ENCODE peak calls at places on chromosomes 12 and 14, in five cellular contexts. One of them, this sample, is unnamed.

GRCh38 chr14:97930191-97930590 is 1133.0 kb downstream of the VRK1 start:
- DNase-seq in lower leg skin: no peak
- DNase-seq in tibial nerve: no peak
- DNase-seq in uterus: no peak
- DNase-seq in heart left ventricle: no peak
- DNase-seq in this sample: no peak

GRCh38 chr12:123267991-123268843 is 3.4 kb downstream of the CDK2AP1 start:
- DNase-seq in heart left ventricle: peak; percentile 55
- DNase-seq in uterus: no peak
- DNase-seq in tibial nerve: no peak
- DNase-seq in lower leg skin: no peak
- DNase-seq in this sample: no peak

GRCh38 chr12:48291511-48291910 is 59.2 kb downstream of the ZNF641 start:
- DNase-seq in lower leg skin: no peak
- DNase-seq in heart left ventricle: no peak
- DNase-seq in tibial nerve: no peak
- DNase-seq in uterus: no peak
- DNase-seq in this sample: no peak

GRCh38 chr14:59918824-59919581 is 941 bp upstream of the LRRC9 start:
- DNase-seq in lower leg skin: no peak
- DNase-seq in uterus: no peak
- DNase-seq in tibial nerve: no peak
- DNase-seq in heart left ventricle: peak; percentile 26
- DNase-seq in this sample: no peak

GRCh38 chr14:43123544-43123943 is 1383.5 kb downstream of the FSCB start:
- DNase-seq in uterus: no peak
- DNase-seq in tibial nerve: no peak
- DNase-seq in heart left ventricle: no peak
- DNase-seq in lower leg skin: no peak
- DNase-seq in this sample: no peak

GRCh38 chr14:61598980-61599379 is 96.3 kb upstream of the HIF1A start:
- DNase-seq in lower leg skin: no peak
- DNase-seq in heart left ventricle: no peak
- DNase-seq in uterus: no peak
- DNase-seq in tibial nerve: no peak
- DNase-seq in this sample: no peak

GRCh38 chr14:104976198-104977007 is 1.8 kb downstream of the AHNAK2 start:
- DNase-seq in tibial nerve: peak; percentile 71
- DNase-seq in heart left ventricle: peak; percentile 86
- DNase-seq in uterus: peak; percentile 78
- DNase-seq in lower leg skin: peak; percentile 97
- DNase-seq in this sample: peak; percentile 77

GRCh38 chr12:4119157-4119761 is 154.3 kb upstream of the CCND2 start:
- DNase-seq in tibial nerve: no peak
- DNase-seq in lower leg skin: peak; percentile 20
- DNase-seq in heart left ventricle: no peak
- DNase-seq in uterus: no peak
- DNase-seq in this sample: no peak

GRCh38 chr14:44170099-44170498 is 337.0 kb downstream of the FSCB start:
- DNase-seq in lower leg skin: no peak
- DNase-seq in uterus: no peak
- DNase-seq in tibial nerve: no peak
- DNase-seq in heart left ventricle: no peak
- DNase-seq in this sample: no peak

GRCh38 chr12:118052324-118053070 is 8.5 kb downstream of the WSB2 start:
- DNase-seq in lower leg skin: peak; percentile 91
- DNase-seq in tibial nerve: peak; percentile 83
- DNase-seq in heart left ventricle: peak; percentile 89
- DNase-seq in uterus: peak; percentile 60
- DNase-seq in this sample: peak; percentile 63

GRCh38 chr14:81694419-81694818 is 160.8 kb upstream of the SEL1L start:
- DNase-seq in uterus: no peak
- DNase-seq in lower leg skin: no peak
- DNase-seq in heart left ventricle: no peak
- DNase-seq in tibial nerve: no peak
- DNase-seq in this sample: no peak

GRCh38 chr12:68483592-68484373 is 126.9 kb upstream of the RAP1B start:
- DNase-seq in uterus: no peak
- DNase-seq in lower leg skin: no peak
- DNase-seq in heart left ventricle: no peak
- DNase-seq in tibial nerve: no peak
- DNase-seq in this sample: no peak

GRCh38 chr12:80356092-80356491 is 87.9 kb upstream of the PTPRQ start:
- DNase-seq in heart left ventricle: no peak
- DNase-seq in lower leg skin: no peak
- DNase-seq in tibial nerve: no peak
- DNase-seq in uterus: no peak
- DNase-seq in this sample: no peak

GRCh38 chr12:28114488-28114887 is 75.8 kb upstream of the CCDC91 start:
- DNase-seq in heart left ventricle: no peak
- DNase-seq in uterus: no peak
- DNase-seq in tibial nerve: no peak
- DNase-seq in lower leg skin: no peak
- DNase-seq in this sample: no peak

GRCh38 chr14:103378042-103378854 is 7.0 kb upstream of the MARK3 start:
- DNase-seq in heart left ventricle: no peak
- DNase-seq in lower leg skin: no peak
- DNase-seq in uterus: no peak
- DNase-seq in tibial nerve: no peak
- DNase-seq in this sample: no peak

GRCh38 chr12:11668611-11669010 is 19.1 kb downstream of the ETV6 start:
- DNase-seq in heart left ventricle: no peak
- DNase-seq in uterus: no peak
- DNase-seq in tibial nerve: no peak
- DNase-seq in lower leg skin: no peak
- DNase-seq in this sample: no peak

GRCh38 chr14:70726651-70727375 is 82.5 kb downstream of the MAP3K9 start:
- DNase-seq in tibial nerve: no peak
- DNase-seq in lower leg skin: no peak
- DNase-seq in heart left ventricle: no peak
- DNase-seq in uterus: no peak
- DNase-seq in this sample: no peak

GRCh38 chr14:52048641-52049204 is 20.1 kb downstream of the NID2 start:
- DNase-seq in lower leg skin: no peak
- DNase-seq in heart left ventricle: peak; percentile 46
- DNase-seq in tibial nerve: peak; percentile 30
- DNase-seq in uterus: no peak
- DNase-seq in this sample: no peak

GRCh38 chr12:113515082-113515856 is 43.6 kb upstream of the LHX5 start:
- DNase-seq in heart left ventricle: no peak
- DNase-seq in lower leg skin: no peak
- DNase-seq in uterus: no peak
- DNase-seq in tibial nerve: no peak
- DNase-seq in this sample: no peak

GRCh38 chr12:13004368-13004767 is 4.3 kb upstream of the HEBP1 start:
- DNase-seq in heart left ventricle: no peak
- DNase-seq in lower leg skin: no peak
- DNase-seq in uterus: no peak
- DNase-seq in tibial nerve: no peak
- DNase-seq in this sample: no peak

GRCh38 chr12:96212456-96213375 is 18.5 kb downstream of the ELK3 start:
- DNase-seq in heart left ventricle: no peak
- DNase-seq in lower leg skin: peak; percentile 25
- DNase-seq in tibial nerve: no peak
- DNase-seq in uterus: peak; percentile 14
- DNase-seq in this sample: no peak

GRCh38 chr14:85190251-85190650 is 339.7 kb upstream of the FLRT2 start:
- DNase-seq in uterus: no peak
- DNase-seq in lower leg skin: no peak
- DNase-seq in tibial nerve: no peak
- DNase-seq in heart left ventricle: no peak
- DNase-seq in this sample: no peak

GRCh38 chr14:85191986-85192385 is 338.0 kb upstream of the FLRT2 start:
- DNase-seq in tibial nerve: no peak
- DNase-seq in uterus: no peak
- DNase-seq in heart left ventricle: no peak
- DNase-seq in lower leg skin: no peak
- DNase-seq in this sample: no peak

GRCh38 chr14:85197976-85198375 is 332.0 kb upstream of the FLRT2 start:
- DNase-seq in uterus: no peak
- DNase-seq in lower leg skin: no peak
- DNase-seq in heart left ventricle: no peak
- DNase-seq in tibial nerve: no peak
- DNase-seq in this sample: no peak

DNA sequence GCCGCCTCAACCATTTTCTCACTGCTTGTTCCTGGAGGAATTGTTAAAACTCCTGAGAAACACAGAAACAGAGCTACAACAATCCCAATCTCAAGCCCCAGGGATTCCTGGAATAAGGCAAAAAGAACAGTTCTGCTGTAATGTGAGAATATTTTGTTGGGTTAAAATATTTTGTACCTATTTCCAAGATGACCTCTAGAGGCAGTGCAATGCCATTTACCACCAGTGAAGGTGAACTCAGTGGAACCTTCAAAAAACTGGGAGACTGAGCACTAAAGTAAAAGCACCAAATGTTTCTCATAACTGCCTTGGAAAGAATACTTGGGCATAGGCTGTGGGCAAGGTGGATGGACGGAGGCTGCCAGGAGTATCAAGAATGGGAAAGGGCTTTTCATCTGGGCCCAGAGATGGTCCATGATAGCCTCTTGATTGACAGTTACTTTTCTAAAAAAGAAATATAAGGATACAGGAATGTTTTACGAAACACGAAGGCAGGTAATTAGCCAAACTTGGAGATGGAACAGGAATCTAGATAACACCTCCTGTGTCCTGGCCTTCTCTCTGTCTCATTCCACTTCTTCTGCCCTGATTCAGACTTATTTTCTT is 334.0 kb upstream of the FLRT2 start:
- DNase-seq in heart left ventricle: no peak
- DNase-seq in lower leg skin: no peak
- DNase-seq in tibial nerve: no peak
- DNase-seq in uterus: no peak
- DNase-seq in this sample: no peak
- TF ChIP-seq CTCF in heart left ventricle: peak; percentile 29
- TF ChIP-seq CTCF in lower leg skin: no peak
- TF ChIP-seq CTCF in tibial nerve: peak; percentile 26
- TF ChIP-seq CTCF in uterus: peak; percentile 16
- TF ChIP-seq CTCF in this sample: no peak

GRCh38 chr14:95235767-95236166 is 78.4 kb upstream of the DICER1 start:
- DNase-seq in uterus: no peak
- DNase-seq in tibial nerve: no peak
- DNase-seq in lower leg skin: no peak
- DNase-seq in heart left ventricle: no peak
- DNase-seq in this sample: no peak

GRCh38 chr14:95237956-95238355 is 80.6 kb upstream of the DICER1 start:
- DNase-seq in heart left ventricle: peak; percentile 40
- DNase-seq in tibial nerve: peak; percentile 41
- DNase-seq in lower leg skin: no peak
- DNase-seq in uterus: no peak
- DNase-seq in this sample: no peak

GRCh38 chr14:95236221-95236620 is 78.9 kb upstream of the DICER1 start:
- DNase-seq in tibial nerve: no peak
- DNase-seq in uterus: no peak
- DNase-seq in lower leg skin: no peak
- DNase-seq in heart left ventricle: no peak
- DNase-seq in this sample: no peak

GRCh38 chr14:95238674-95239313 is 80.9 kb downstream of the CLMN start:
- DNase-seq in heart left ventricle: no peak
- DNase-seq in lower leg skin: no peak
- DNase-seq in uterus: no peak
- DNase-seq in tibial nerve: no peak
- DNase-seq in this sample: no peak

DNA sequence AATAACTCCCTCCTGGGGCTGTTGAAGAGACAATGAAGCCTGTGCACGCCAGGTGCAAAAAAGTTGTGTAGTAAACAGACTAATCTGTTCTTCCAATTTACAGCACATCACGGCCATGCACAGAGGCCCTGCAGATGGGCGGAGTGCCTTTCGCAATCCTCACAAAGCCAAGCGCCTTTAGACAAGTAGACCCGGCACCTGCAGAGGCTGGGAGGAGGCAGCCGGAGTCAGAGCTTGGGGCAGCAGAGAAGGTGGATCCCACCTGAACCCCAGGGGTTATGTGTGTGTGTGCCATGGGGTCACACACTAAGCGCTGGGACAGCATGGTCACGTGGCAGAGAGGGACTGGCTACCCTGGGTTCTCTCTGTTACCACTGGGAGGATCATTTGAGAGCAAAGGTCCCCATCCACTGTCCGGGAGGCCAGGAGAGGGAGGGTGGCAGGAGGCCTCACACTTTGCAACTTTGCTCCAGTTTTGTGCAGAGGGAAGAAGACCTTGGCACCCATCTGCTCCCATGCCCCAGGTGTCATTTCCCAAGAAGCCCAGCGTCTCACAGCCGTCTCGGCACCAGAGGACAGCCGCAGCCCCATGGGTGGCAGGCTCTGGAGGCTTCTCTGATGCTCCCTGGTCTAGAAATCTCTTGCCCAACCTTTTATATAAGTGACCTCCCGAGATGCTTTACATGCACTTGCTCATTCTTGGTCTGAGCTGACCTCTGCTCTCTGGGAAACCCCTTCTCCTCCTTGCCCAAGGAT is 80.0 kb upstream of the DICER1 start:
- DNase-seq in lower leg skin: no peak
- DNase-seq in uterus: no peak
- DNase-seq in tibial nerve: peak; percentile 61
- DNase-seq in heart left ventricle: no peak
- DNase-seq in this sample: no peak
- TF ChIP-seq POLR2A in lower leg skin: no peak
- TF ChIP-seq POLR2A in uterus: no peak
- TF ChIP-seq POLR2A in tibial nerve: no peak
- TF ChIP-seq POLR2A in heart left ventricle: no peak
- TF ChIP-seq POLR2A in this sample: no peak

GRCh38 chr14:20989787-20990600 is at the start of gene METTL17:
- DNase-seq in tibial nerve: peak; percentile 84
- DNase-seq in uterus: peak; percentile 95
- DNase-seq in lower leg skin: peak; percentile 98
- DNase-seq in heart left ventricle: peak; percentile 94
- DNase-seq in this sample: peak; percentile 93
- TF ChIP-seq CTCF in tibial nerve: peak; percentile 50
- TF ChIP-seq CTCF in uterus: no peak
- TF ChIP-seq CTCF in lower leg skin: no peak
- TF ChIP-seq CTCF in heart left ventricle: no peak
- TF ChIP-seq CTCF in this sample: peak; percentile 19

DNA sequence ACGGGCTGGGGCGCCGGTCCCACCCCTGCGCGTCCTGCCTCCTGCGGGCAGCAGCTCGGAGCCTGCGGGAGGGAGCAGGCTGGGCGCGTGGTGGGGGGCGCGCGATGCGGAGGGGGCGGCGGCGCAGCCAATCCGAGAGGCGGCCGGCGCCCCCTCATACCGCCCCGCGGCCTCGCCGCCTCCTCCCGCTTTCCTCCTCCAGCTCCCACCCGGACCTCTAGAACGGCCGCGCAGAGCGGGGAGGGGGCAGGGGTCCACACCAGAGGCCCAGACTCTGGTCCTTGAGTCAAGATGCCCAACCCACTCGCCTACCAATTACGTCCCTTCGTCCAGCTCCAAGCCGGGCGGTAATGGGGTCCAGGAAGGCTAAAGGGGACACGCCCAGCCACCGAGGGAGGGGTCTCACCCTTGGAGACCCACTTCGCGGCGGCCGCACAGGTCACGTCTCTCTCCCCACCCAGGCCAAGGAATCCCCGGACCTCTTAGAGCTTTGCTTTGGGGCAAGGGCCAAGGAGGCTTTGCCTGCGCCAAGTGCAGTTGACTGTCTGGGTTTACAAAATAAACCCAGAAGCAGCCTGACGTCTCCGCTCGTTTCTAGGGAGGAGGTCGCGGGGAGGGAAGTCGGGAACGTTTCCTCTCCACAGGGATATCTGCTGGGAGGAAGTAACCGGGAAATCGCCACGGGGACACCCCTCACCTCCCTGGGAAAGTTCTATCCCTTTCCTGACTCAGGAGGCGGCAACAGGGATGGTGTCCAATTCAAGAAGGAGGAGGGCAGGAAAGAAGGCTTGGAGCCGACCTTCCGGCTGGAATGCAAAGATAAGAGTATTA is at the start of gene AMIGO2:
- DNase-seq in uterus: peak; percentile 60
- DNase-seq in lower leg skin: peak; percentile 90
- DNase-seq in heart left ventricle: peak; percentile 71
- DNase-seq in tibial nerve: peak; percentile 14
- DNase-seq in this sample: peak; percentile 68
- TF ChIP-seq POLR2A in uterus: peak; percentile 15
- TF ChIP-seq POLR2A in lower leg skin: no peak
- TF ChIP-seq POLR2A in heart left ventricle: no peak
- TF ChIP-seq POLR2A in tibial nerve: no peak
- TF ChIP-seq POLR2A in this sample: no peak

This sample was measured in breast epithelium.